ENCODE peak calls at places on chromosomes 5 and 9, in four cellular contexts. One of them, this sample, is unnamed.

GRCh38 chr9:121557581-121558422 is 58.2 kb upstream of the GGTA1 start:
- DNase-seq in neuronal stem cell: peak; percentile 30
- DNase-seq in mesenchymal stem cell: peak; percentile 97
- DNase-seq in H9: peak; percentile 72
- DNase-seq in this sample: peak; percentile 92

GRCh38 chr5:141880961-141881801 is 3.0 kb upstream of the PCDH1 start:
- DNase-seq in mesenchymal stem cell: no peak
- DNase-seq in neuronal stem cell: no peak
- DNase-seq in H9: no peak
- DNase-seq in this sample: no peak

GRCh38 chr9:110875275-110875674 is 163.0 kb downstream of the LPAR1 start:
- DNase-seq in H9: peak; percentile 83
- DNase-seq in mesenchymal stem cell: no peak
- DNase-seq in neuronal stem cell: no peak
- DNase-seq in this sample: no peak

GRCh38 chr5:159504857-159505304 is 174.6 kb upstream of the IL12B start:
- DNase-seq in H9: no peak
- DNase-seq in mesenchymal stem cell: peak; percentile 82
- DNase-seq in neuronal stem cell: no peak
- DNase-seq in this sample: peak; percentile 78

GRCh38 chr9:116647515-116647809 is 39.6 kb upstream of the TRIM32 start:
- DNase-seq in H9: no peak
- DNase-seq in mesenchymal stem cell: no peak
- DNase-seq in neuronal stem cell: no peak
- DNase-seq in this sample: no peak

GRCh38 chr9:88110026-88110425 is 28.2 kb downstream of the SPATA31C2 start:
- DNase-seq in mesenchymal stem cell: no peak
- DNase-seq in neuronal stem cell: no peak
- DNase-seq in H9: no peak
- DNase-seq in this sample: no peak

GRCh38 chr5:39517800-39518199 is 93.0 kb upstream of the DAB2 start:
- DNase-seq in H9: no peak
- DNase-seq in neuronal stem cell: no peak
- DNase-seq in mesenchymal stem cell: peak; percentile 69
- DNase-seq in this sample: peak; percentile 92

GRCh38 chr5:54764691-54765090 is 220.7 kb downstream of the ESM1 start:
- DNase-seq in H9: no peak
- DNase-seq in neuronal stem cell: no peak
- DNase-seq in mesenchymal stem cell: no peak
- DNase-seq in this sample: peak; percentile 16

GRCh38 chr5:50441479-50441815 is 359 bp upstream of the EMB start:
- DNase-seq in H9: no peak
- DNase-seq in mesenchymal stem cell: no peak
- DNase-seq in neuronal stem cell: no peak
- DNase-seq in this sample: no peak

GRCh38 chr9:89896806-89897340 is 292.1 kb downstream of the GADD45G start:
- DNase-seq in neuronal stem cell: no peak
- DNase-seq in mesenchymal stem cell: no peak
- DNase-seq in H9: no peak
- DNase-seq in this sample: no peak

GRCh38 chr9:116870566-116870965 is 183.5 kb downstream of the TRIM32 start:
- DNase-seq in neuronal stem cell: no peak
- DNase-seq in H9: peak; percentile 77
- DNase-seq in mesenchymal stem cell: no peak
- DNase-seq in this sample: no peak

GRCh38 chr5:372556-372910 is 51.0 kb downstream of the AHRR start:
- DNase-seq in neuronal stem cell: no peak
- DNase-seq in mesenchymal stem cell: no peak
- DNase-seq in H9: peak; percentile 23
- DNase-seq in this sample: no peak

GRCh38 chr9:97237311-97237786 is 70.1 kb upstream of the CCDC180 start:
- DNase-seq in mesenchymal stem cell: no peak
- DNase-seq in H9: peak; percentile 37
- DNase-seq in neuronal stem cell: peak; percentile 37
- DNase-seq in this sample: no peak

GRCh38 chr5:145025775-145026174 is 809.4 kb downstream of the PRELID2 start:
- DNase-seq in H9: no peak
- DNase-seq in neuronal stem cell: no peak
- DNase-seq in mesenchymal stem cell: no peak
- DNase-seq in this sample: no peak

GRCh38 chr9:30967484-30967883 is 1417.0 kb upstream of the ACO1 start:
- DNase-seq in neuronal stem cell: peak; percentile 2
- DNase-seq in H9: no peak
- DNase-seq in mesenchymal stem cell: no peak
- DNase-seq in this sample: no peak

GRCh38 chr9:73613092-73613701 is 461.5 kb downstream of the ANXA1 start:
- DNase-seq in mesenchymal stem cell: peak; percentile 88
- DNase-seq in H9: no peak
- DNase-seq in neuronal stem cell: no peak
- DNase-seq in this sample: no peak

GRCh38 chr9:136696502-136696901 is 9.2 kb upstream of the AGPAT2 start:
- DNase-seq in neuronal stem cell: no peak
- DNase-seq in mesenchymal stem cell: no peak
- DNase-seq in H9: no peak
- DNase-seq in this sample: no peak

GRCh38 chr5:102222772-102223171 is 73.3 kb downstream of the SLCO4C1 start:
- DNase-seq in H9: no peak
- DNase-seq in neuronal stem cell: no peak
- DNase-seq in mesenchymal stem cell: no peak
- DNase-seq in this sample: no peak

GRCh38 chr5:135651156-135651555 is 72.4 kb upstream of the CXCL14 start:
- DNase-seq in H9: no peak
- DNase-seq in mesenchymal stem cell: peak; percentile 13
- DNase-seq in neuronal stem cell: no peak
- DNase-seq in this sample: peak; percentile 1

GRCh38 chr5:54753034-54753433 is 232.4 kb downstream of the ESM1 start:
- DNase-seq in neuronal stem cell: no peak
- DNase-seq in mesenchymal stem cell: peak; percentile 84
- DNase-seq in H9: no peak
- DNase-seq in this sample: peak; percentile 79

GRCh38 chr9:120877276-120878034 is 467 bp upstream of the PHF19 start:
- DNase-seq in mesenchymal stem cell: peak; percentile 68
- DNase-seq in neuronal stem cell: peak; percentile 40
- DNase-seq in H9: peak; percentile 53
- DNase-seq in this sample: peak; percentile 47

GRCh38 chr9:98146101-98146991 is 27.3 kb upstream of the TRIM14 start:
- DNase-seq in H9: no peak
- DNase-seq in neuronal stem cell: no peak
- DNase-seq in mesenchymal stem cell: peak; percentile 57
- DNase-seq in this sample: peak; percentile 27

GRCh38 chr5:147691134-147691533 is 91.4 kb downstream of the JAKMIP2 start:
- DNase-seq in H9: no peak
- DNase-seq in mesenchymal stem cell: peak; percentile 7
- DNase-seq in neuronal stem cell: no peak
- DNase-seq in this sample: no peak

GRCh38 chr5:133121080-133121479 is 69.3 kb downstream of the HSPA4 start:
- DNase-seq in mesenchymal stem cell: no peak
- DNase-seq in neuronal stem cell: no peak
- DNase-seq in H9: no peak
- DNase-seq in this sample: peak; percentile 22

GRCh38 chr5:31995011-31995410 is 179.1 kb downstream of the GOLPH3 start:
- DNase-seq in mesenchymal stem cell: no peak
- DNase-seq in neuronal stem cell: no peak
- DNase-seq in H9: no peak
- DNase-seq in this sample: no peak

GRCh38 chr9:100084734-100085133 is 14.1 kb downstream of the ERP44 start:
- DNase-seq in neuronal stem cell: no peak
- DNase-seq in mesenchymal stem cell: no peak
- DNase-seq in H9: no peak
- DNase-seq in this sample: no peak

GRCh38 chr5:148961261-148962199 is 101.3 kb downstream of the SH3TC2 start:
- DNase-seq in neuronal stem cell: no peak
- DNase-seq in mesenchymal stem cell: no peak
- DNase-seq in H9: no peak
- DNase-seq in this sample: peak; percentile 61

GRCh38 chr5:156783092-156783491 is 67.0 kb upstream of the PPP1R2B start:
- DNase-seq in H9: no peak
- DNase-seq in mesenchymal stem cell: no peak
- DNase-seq in neuronal stem cell: no peak
- DNase-seq in this sample: no peak

GRCh38 chr9:79489241-79490000 is 82.3 kb upstream of the TLE4 start:
- DNase-seq in mesenchymal stem cell: peak; percentile 74
- DNase-seq in H9: no peak
- DNase-seq in neuronal stem cell: no peak
- DNase-seq in this sample: peak; percentile 62

GRCh38 chr9:4293293-4293931 is 6.5 kb downstream of the GLIS3 start:
- DNase-seq in neuronal stem cell: no peak
- DNase-seq in H9: no peak
- DNase-seq in mesenchymal stem cell: peak; percentile 98
- DNase-seq in this sample: peak; percentile 97

GRCh38 chr5:81908771-81909170 is 63.1 kb upstream of the ATG10 start:
- DNase-seq in H9: no peak
- DNase-seq in mesenchymal stem cell: no peak
- DNase-seq in neuronal stem cell: no peak
- DNase-seq in this sample: no peak

GRCh38 chr9:87872079-87872624 is 10.5 kb upstream of the SPATA31E1 start:
- DNase-seq in neuronal stem cell: no peak
- DNase-seq in mesenchymal stem cell: no peak
- DNase-seq in H9: no peak
- DNase-seq in this sample: peak; percentile 36

GRCh38 chr5:58318468-58318867 is 141.4 kb downstream of the PLK2 start:
- DNase-seq in H9: no peak
- DNase-seq in neuronal stem cell: no peak
- DNase-seq in mesenchymal stem cell: peak; percentile 82
- DNase-seq in this sample: peak; percentile 70

GRCh38 chr9:84945878-84946538 is 276.5 kb downstream of the NTRK2 start:
- DNase-seq in H9: no peak
- DNase-seq in neuronal stem cell: no peak
- DNase-seq in mesenchymal stem cell: no peak
- DNase-seq in this sample: no peak

GRCh38 chr9:88458716-88459115 is 70.5 kb downstream of the SPIN1 start:
- DNase-seq in H9: no peak
- DNase-seq in mesenchymal stem cell: peak; percentile 33
- DNase-seq in neuronal stem cell: no peak
- DNase-seq in this sample: peak; percentile 75

GRCh38 chr5:115770466-115770865 is 46.0 kb downstream of the CDO1 start:
- DNase-seq in H9: peak; percentile 79
- DNase-seq in neuronal stem cell: peak; percentile 11
- DNase-seq in mesenchymal stem cell: no peak
- DNase-seq in this sample: peak; percentile 3

GRCh38 chr5:30385754-30386153 is 807.7 kb upstream of the CDH6 start:
- DNase-seq in H9: no peak
- DNase-seq in neuronal stem cell: no peak
- DNase-seq in mesenchymal stem cell: no peak
- DNase-seq in this sample: no peak

GRCh38 chr5:110086658-110087388 is 397.1 kb downstream of the MAN2A1 start:
- DNase-seq in neuronal stem cell: no peak
- DNase-seq in mesenchymal stem cell: peak; percentile 96
- DNase-seq in H9: no peak
- DNase-seq in this sample: peak; percentile 29

GRCh38 chr9:93815135-93815534 is 140.0 kb downstream of the BARX1 start:
- DNase-seq in neuronal stem cell: no peak
- DNase-seq in H9: no peak
- DNase-seq in mesenchymal stem cell: no peak
- DNase-seq in this sample: no peak

DNA sequence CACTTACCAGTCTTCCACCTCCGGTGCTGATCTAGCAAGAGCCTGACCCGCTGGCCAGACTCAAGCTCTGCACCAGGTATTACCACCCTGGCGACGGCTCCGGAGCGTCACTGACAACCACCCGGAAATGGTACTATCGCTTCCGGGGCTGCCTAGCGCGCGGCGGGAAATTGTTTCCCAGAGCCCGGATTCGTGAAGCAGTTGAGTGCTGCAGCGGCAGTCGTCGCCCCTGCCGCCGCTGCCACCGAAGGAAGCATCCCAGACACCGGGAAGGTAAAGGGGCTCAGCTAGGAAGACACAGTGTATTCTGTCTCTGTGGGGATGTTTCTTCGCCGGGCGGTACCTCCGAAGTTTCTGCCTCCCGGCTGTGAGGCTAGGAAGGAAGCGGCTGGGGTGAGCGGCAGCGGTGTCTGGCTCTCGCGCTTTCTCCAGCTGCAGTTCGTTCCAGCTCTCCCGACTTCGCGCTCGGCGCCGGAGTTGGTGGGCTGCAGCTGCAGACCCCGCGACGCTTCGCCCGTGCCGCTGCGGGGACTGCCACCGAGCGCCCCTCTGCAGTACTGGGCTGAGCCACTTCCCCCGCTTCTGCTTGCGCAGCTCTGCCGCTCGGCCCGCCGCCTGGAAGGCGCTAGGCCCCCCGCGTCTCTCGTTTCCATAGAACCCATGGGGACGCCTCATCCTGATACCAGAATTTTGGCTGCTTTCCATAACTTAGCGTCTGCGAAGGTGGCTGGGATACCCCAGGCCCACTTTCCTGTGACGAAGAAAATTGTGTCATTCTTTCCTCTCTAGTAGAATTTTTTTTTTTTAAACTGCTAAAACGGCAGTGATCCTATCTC is at the start of the genes KIAA0825 and SLF1:
- DNase-seq in H9: peak; percentile 94
- DNase-seq in neuronal stem cell: peak; percentile 79
- DNase-seq in mesenchymal stem cell: peak; percentile 92
- DNase-seq in this sample: peak; percentile 84
- H4K8ac ChIP-seq in H9: no peak within 1 kb of the TSS
- H4K8ac ChIP-seq in neuronal stem cell: peak within 1 kb of the TSS; percentile 82
- H4K8ac ChIP-seq in mesenchymal stem cell: peak within 1 kb of the TSS; percentile 35
- H4K8ac ChIP-seq in this sample: peak within 1 kb of the TSS; percentile 56

GRCh38 chr9:92061184-92061583 is 54.0 kb downstream of the SPTLC1 start:
- DNase-seq in mesenchymal stem cell: no peak
- DNase-seq in H9: no peak
- DNase-seq in neuronal stem cell: no peak
- DNase-seq in this sample: no peak

GRCh38 chr9:92059045-92059444 is 56.2 kb downstream of the SPTLC1 start:
- DNase-seq in H9: no peak
- DNase-seq in neuronal stem cell: peak; percentile 45
- DNase-seq in mesenchymal stem cell: no peak
- DNase-seq in this sample: no peak

GRCh38 chr9:92066131-92066530 is 49.1 kb downstream of the SPTLC1 start:
- DNase-seq in neuronal stem cell: no peak
- DNase-seq in mesenchymal stem cell: peak; percentile 6
- DNase-seq in H9: no peak
- DNase-seq in this sample: no peak

GRCh38 chr9:92059669-92060068 is 55.5 kb downstream of the SPTLC1 start:
- DNase-seq in neuronal stem cell: no peak
- DNase-seq in mesenchymal stem cell: no peak
- DNase-seq in H9: no peak
- DNase-seq in this sample: no peak

GRCh38 chr9:92064711-92065110 is 50.5 kb downstream of the SPTLC1 start:
- DNase-seq in neuronal stem cell: no peak
- DNase-seq in H9: no peak
- DNase-seq in mesenchymal stem cell: peak; percentile 25
- DNase-seq in this sample: peak; percentile 73
- H3K27ac ChIP-seq in neuronal stem cell: no peak overlapping the region
- H3K27ac ChIP-seq in H9: no peak overlapping the region
- H3K27ac ChIP-seq in mesenchymal stem cell: peak overlapping the region; percentile 24
- H3K27ac ChIP-seq in this sample: peak overlapping the region; percentile 51

GRCh38 chr9:134413890-134414731 is 87.9 kb downstream of the RXRA start:
- DNase-seq in neuronal stem cell: no peak
- DNase-seq in H9: no peak
- DNase-seq in mesenchymal stem cell: peak; percentile 87
- DNase-seq in this sample: peak; percentile 89
- H4K8ac ChIP-seq in neuronal stem cell: no peak overlapping the region
- H4K8ac ChIP-seq in H9: no peak overlapping the region
- H4K8ac ChIP-seq in mesenchymal stem cell: no peak overlapping the region
- H4K8ac ChIP-seq in this sample: no peak overlapping the region

GRCh38 chr9:135615666-135616620 is 23.4 kb downstream of the GLT6D1 start:
- DNase-seq in neuronal stem cell: no peak
- DNase-seq in H9: peak; percentile 30
- DNase-seq in mesenchymal stem cell: no peak
- DNase-seq in this sample: no peak
- H3K27ac ChIP-seq in neuronal stem cell: no peak overlapping the region
- H3K27ac ChIP-seq in H9: no peak overlapping the region
- H3K27ac ChIP-seq in mesenchymal stem cell: no peak overlapping the region
- H3K27ac ChIP-seq in this sample: no peak overlapping the region

This sample was measured in IMR-90.